ENCODE peak calls at places on chromosomes 5 and 9, in eight cellular contexts. Y, P, D, R, K, C, N and X are unnamed samples.

GRCh38 chr5:6468104-6468503 is 19.4 kb downstream of the UBE2QL1 start:
- DNase-seq in Y (no peak), P (no peak), C (no peak), R (peak), K (no peak), N (peak), D (no peak), X (no peak)

GRCh38 chr5:132673939-132674630 is at the start of gene IL4:
- DNase-seq in P (no peak), K (no peak), D (no peak), N (no peak), R (no peak), C (no peak), Y (no peak), X (no peak)

GRCh38 chr5:181243020-181243520 is 636 bp downstream of the RACK1 start:
- DNase-seq in C (no peak), N (peak), P (no peak), K (no peak), Y (no peak), R (no peak), D (no peak), X (no peak)

GRCh38 chr5:52787600-52788504 is at the start of the genes ITGA1 and PELO:
- DNase-seq in N (peak), Y (peak), K (peak), D (peak), C (peak), R (peak), P (peak), X (peak)

GRCh38 chr9:22030101-22030598 is 21.0 kb upstream of the CDKN2B start:
- DNase-seq in R (no peak), K (no peak), Y (no peak), P (no peak), D (peak), C (peak), N (no peak), X (no peak)

GRCh38 chr5:125402787-125403186 is 656.3 kb upstream of the ZNF608 start:
- DNase-seq in Y (no peak), C (no peak), P (no peak), R (no peak), K (no peak), D (no peak), N (no peak), X (no peak)

GRCh38 chr5:157917909-157918809 is 59.2 kb upstream of the CLINT1 start:
- DNase-seq in P (peak), N (peak), C (peak), Y (peak), K (peak), R (peak), D (peak), X (peak)

GRCh38 chr5:35183243-35183955 is 46.9 kb downstream of the PRLR start:
- DNase-seq in N (no peak), P (no peak), D (peak), K (no peak), R (peak), C (peak), Y (no peak), X (peak)

GRCh38 chr9:132023409-132024180 is 56.1 kb downstream of the MED27 start:
- DNase-seq in C (no peak), Y (no peak), K (no peak), P (no peak), N (no peak), R (peak), D (no peak), X (no peak)

GRCh38 chr5:34521628-34522290 is 134.4 kb upstream of the RAI14 start:
- DNase-seq in P (no peak), R (no peak), N (no peak), K (no peak), C (no peak), D (no peak), Y (no peak), X (no peak)

GRCh38 chr9:22036866-22037626 is 27.9 kb upstream of the CDKN2B start:
- DNase-seq in C (no peak), P (no peak), N (no peak), R (no peak), D (no peak), Y (no peak), K (no peak), X (no peak)

GRCh38 chr9:136086213-136086881 is 8.7 kb downstream of the NACC2 start:
- DNase-seq in P (no peak), C (no peak), D (no peak), N (no peak), K (no peak), Y (peak), R (peak), X (no peak)

GRCh38 chr5:73282923-73283322 is 109.9 kb downstream of the TMEM174 start:
- DNase-seq in P (no peak), D (no peak), N (no peak), Y (no peak), K (no peak), R (no peak), C (no peak), X (no peak)

GRCh38 chr5:175746851-175747250 is 89.0 kb downstream of the HRH2 start:
- DNase-seq in R (peak), N (no peak), D (peak), Y (no peak), P (no peak), C (no peak), K (no peak), X (peak)

GRCh38 chr5:1670342-1670741 is 129.3 kb downstream of the MRPL36 start:
- DNase-seq in C (peak), K (no peak), Y (no peak), N (no peak), R (no peak), P (no peak), D (no peak), X (no peak)

GRCh38 chr5:136457390-136458094 is 92.2 kb upstream of the TRPC7 start:
- DNase-seq in D (no peak), Y (no peak), P (no peak), R (no peak), C (no peak), K (no peak), N (no peak), X (no peak)

GRCh38 chr9:69376651-69377050 is 51.6 kb downstream of the ENTREP1 start:
- DNase-seq in Y (no peak), R (no peak), D (peak), P (no peak), C (peak), N (no peak), K (no peak), X (no peak)

GRCh38 chr9:89668216-89668867 is 63.5 kb downstream of the GADD45G start:
- DNase-seq in R (no peak), D (no peak), C (no peak), N (no peak), P (no peak), Y (no peak), K (no peak), X (no peak)

GRCh38 chr5:134525687-134526482 is 415 bp downstream of the JADE2 start:
- DNase-seq in N (no peak), P (peak), Y (peak), K (peak), R (peak), D (peak), C (no peak), X (no peak)

GRCh38 chr5:75734913-75735789 is 17.9 kb upstream of the POC5 start:
- DNase-seq in D (peak), R (peak), C (no peak), Y (no peak), K (no peak), N (no peak), P (no peak), X (peak)

GRCh38 chr5:1336749-1337489 is 8.0 kb downstream of the CLPTM1L start:
- DNase-seq in N (no peak), P (no peak), K (no peak), D (no peak), Y (no peak), C (no peak), R (no peak), X (no peak)

GRCh38 chr9:135858491-135859185 is 48.7 kb downstream of the CAMSAP1 start:
- DNase-seq in Y (no peak), C (peak), P (no peak), R (no peak), D (no peak), N (no peak), K (no peak), X (no peak)

GRCh38 chr5:73605223-73606087 is 20.5 kb upstream of the ARHGEF28 start:
- DNase-seq in R (no peak), Y (no peak), C (no peak), K (no peak), P (no peak), N (no peak), D (peak), X (no peak)

GRCh38 chr5:8720476-8720875 is 825.4 kb downstream of the SEMA5A start:
- DNase-seq in D (peak), P (no peak), K (no peak), N (no peak), R (no peak), Y (no peak), C (no peak), X (no peak)

GRCh38 chr5:123937230-123937629 is 425.3 kb downstream of the CSNK1G3 start:
- DNase-seq in R (peak), K (no peak), D (peak), N (no peak), C (peak), Y (no peak), P (no peak), X (peak)

GRCh38 chr5:169637085-169637855 is at the start of gene DOCK2:
- DNase-seq in N (no peak), C (no peak), R (no peak), P (peak), K (peak), Y (peak), D (no peak), X (no peak)

GRCh38 chr5:74464512-74465209 is 175.9 kb downstream of the ENC1 start:
- DNase-seq in Y (no peak), D (peak), N (no peak), R (no peak), C (no peak), P (no peak), K (no peak), X (no peak)

GRCh38 chr5:130213607-130214006 is 309.3 kb downstream of the CHSY3 start:
- DNase-seq in C (no peak), K (no peak), Y (no peak), D (peak), N (no peak), P (no peak), R (no peak), X (no peak)

GRCh38 chr5:91369480-91369879 is 13.6 kb downstream of the ARRDC3 start:
- DNase-seq in K (no peak), N (no peak), R (no peak), P (no peak), Y (no peak), C (no peak), D (no peak), X (no peak)

GRCh38 chr5:36507332-36507952 is 99.0 kb upstream of the SLC1A3 start:
- DNase-seq in D (peak), C (peak), R (peak), N (no peak), K (peak), P (peak), Y (peak), X (peak)

GRCh38 chr9:107638922-107639321 is 149.4 kb upstream of the KLF4 start:
- DNase-seq in N (no peak), D (peak), P (no peak), C (no peak), Y (no peak), K (no peak), R (no peak), X (no peak)